ENCODE peak calls at places on chromosome 22, in five cellular contexts. Z is mammary epithelial cell, S is GM23248, L is PC-9, K is Panc1. P is an unnamed sample. For H3K4me1, the result is how much of the 10 kb centered on the place peaks cover.

GRCh38 chr22:35218079-35218478 is 39.2 kb upstream of the HMGXB4 start:
- DNase-seq in Z (peak), S (peak), L (no peak), K (no peak), P (no peak)

GRCh38 chr22:43905681-43906080 is 13.9 kb upstream of the PNPLA5 start:
- DNase-seq in Z (no peak), S (no peak), L (no peak), K (no peak), P (no peak)

GRCh38 chr22:50148991-50149721 is 21.4 kb upstream of the PANX2 start:
- DNase-seq in Z (peak), S (peak), L (peak), K (peak), P (no peak)

GRCh38 chr22:50445071-50445879 is 29.6 kb downstream of the SBF1 start:
- DNase-seq in Z (no peak), S (no peak), L (no peak), K (no peak), P (no peak)

GRCh38 chr22:36409911-36410756 is 22.4 kb upstream of the MYH9 start:
- DNase-seq in Z (peak), S (no peak), L (peak), K (no peak), P (no peak)

GRCh38 chr22:49197500-49197899 is 630.2 kb downstream of the BRD1 start:
- DNase-seq in Z (no peak), S (no peak), L (no peak), K (no peak), P (no peak)

GRCh38 chr22:35596821-35597220 is 20.3 kb downstream of the MB start:
- DNase-seq in Z (no peak), S (no peak), L (no peak), K (no peak), P (no peak)

GRCh38 chr22:50193621-50194020 is 7.2 kb upstream of the SELENOO start:
- DNase-seq in Z (no peak), S (no peak), L (no peak), K (no peak), P (no peak)

GRCh38 chr22:36510966-36511881 is 4.4 kb upstream of the FOXRED2 start:
- DNase-seq in Z (peak), S (peak), L (no peak), K (no peak), P (peak)

GRCh38 chr22:25903294-25903693 is 161.3 kb downstream of the MYO18B start:
- DNase-seq in Z (no peak), S (no peak), L (no peak), K (no peak), P (no peak)

GRCh38 chr22:50481440-50482106 is at the start of gene ADM2:
- DNase-seq in Z (no peak), S (peak), L (no peak), K (no peak), P (no peak)

GRCh38 chr22:35337932-35338331 is 38.2 kb downstream of the TOM1 start:
- DNase-seq in Z (no peak), S (peak), L (no peak), K (no peak), P (no peak)

GRCh38 chr22:38104084-38104483 is 6.4 kb downstream of the BAIAP2L2 start:
- DNase-seq in Z (no peak), S (peak), L (no peak), K (no peak), P (no peak)

GRCh38 chr22:37484115-37485005 is 1.8 kb downstream of the MFNG start:
- DNase-seq in Z (no peak), S (no peak), L (no peak), K (no peak), P (no peak)

GRCh38 chr22:36796629-36797175 is 20.1 kb downstream of the PVALB start:
- DNase-seq in Z (no peak), S (no peak), L (no peak), K (no peak), P (no peak)

GRCh38 chr22:49372530-49373288 is 455.0 kb downstream of the BRD1 start:
- DNase-seq in Z (no peak), S (peak), L (peak), K (no peak), P (no peak)

GRCh38 chr22:43911351-43911750 is 12.3 kb upstream of the PNPLA3 start:
- DNase-seq in Z (no peak), S (no peak), L (no peak), K (no peak), P (no peak)

GRCh38 chr22:30876925-30877553 is 91.5 kb downstream of the MORC2 start:
- DNase-seq in Z (no peak), S (peak), L (no peak), K (no peak), P (no peak)

GRCh38 chr22:35997438-35997837 is 31.2 kb downstream of the RBFOX2 start:
- DNase-seq in Z (no peak), S (no peak), L (no peak), K (no peak), P (no peak)

GRCh38 chr22:49686495-49687219 is 141.0 kb downstream of the BRD1 start:
- DNase-seq in Z (no peak), S (no peak), L (no peak), K (no peak), P (no peak)

GRCh38 chr22:36280379-36280778 is 27.4 kb downstream of the APOL1 start:
- DNase-seq in Z (no peak), S (no peak), L (peak), K (no peak), P (no peak)

GRCh38 chr22:41057076-41057475 is 35.3 kb upstream of the EP300 start:
- DNase-seq in Z (no peak), S (no peak), L (no peak), K (no peak), P (no peak)

GRCh38 chr22:44616882-44617655 is 84.9 kb upstream of the PRR5 start:
- DNase-seq in Z (no peak), S (peak), L (no peak), K (no peak), P (no peak)

DNA sequence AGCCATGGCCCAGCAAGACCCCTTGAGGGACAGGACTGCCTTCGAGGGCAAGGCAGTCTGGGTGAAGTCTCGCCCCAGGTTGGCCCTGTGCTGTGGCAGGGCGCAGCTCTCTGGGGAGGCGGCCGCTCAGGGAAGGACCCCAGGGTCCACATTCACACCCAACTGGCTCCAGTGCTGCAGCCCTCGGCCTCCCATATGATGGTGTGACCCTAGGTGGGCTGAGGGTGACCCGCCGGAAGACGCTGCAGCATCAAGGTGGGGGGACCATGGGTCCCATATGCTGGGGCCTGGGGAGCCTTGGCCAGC is 28.0 kb upstream of the CCDC188 start:
- DNase-seq in Z (no peak), S (no peak), L (no peak), K (no peak), P (no peak)
- H3K27ac ChIP-seq in Z (no peak), S (no peak), L (no peak), K (no peak), P (no peak)

GRCh38 chr22:20435436-20436308 is 2.0 kb downstream of the SCARF2 start:
- DNase-seq in Z (no peak), S (no peak), L (no peak), K (no peak), P (no peak)

GRCh38 chr22:20433686-20434241 is 3.9 kb downstream of the SCARF2 start:
- DNase-seq in Z (no peak), S (no peak), L (no peak), K (no peak), P (no peak)

GRCh38 chr22:20434264-20434751 is 3.3 kb downstream of the SCARF2 start:
- DNase-seq in Z (no peak), S (no peak), L (no peak), K (no peak), P (no peak)

GRCh38 chr22:20433191-20433590 is 4.4 kb downstream of the SCARF2 start:
- DNase-seq in Z (no peak), S (no peak), L (no peak), K (no peak), P (no peak)

GRCh38 chr22:20434773-20435172 is 2.9 kb downstream of the SCARF2 start:
- DNase-seq in Z (no peak), S (no peak), L (no peak), K (no peak), P (no peak)
- H3K4me1 ChIP-seq in Z (under half), S (under half), L (under half), K (under half), P (under half)

GRCh38 chr22:29379258-29379657 is 9.1 kb downstream of the AP1B1 start:
- DNase-seq in Z (no peak), S (no peak), L (no peak), K (no peak), P (no peak)

GRCh38 chr22:29380032-29380781 is 8.2 kb downstream of the AP1B1 start:
- DNase-seq in Z (peak), S (peak), L (peak), K (no peak), P (no peak)

GRCh38 chr22:29377979-29378378 is 10.4 kb downstream of the AP1B1 start:
- DNase-seq in Z (peak), S (no peak), L (peak), K (no peak), P (no peak)

GRCh38 chr22:29370556-29370955 is 17.8 kb downstream of the AP1B1 start:
- DNase-seq in Z (no peak), S (no peak), L (no peak), K (no peak), P (no peak)

GRCh38 chr22:29375436-29376076 is 12.8 kb downstream of the AP1B1 start:
- DNase-seq in Z (no peak), S (no peak), L (no peak), K (no peak), P (no peak)
- H3K27ac ChIP-seq in Z (peak), S (no peak), L (peak), K (no peak), P (no peak)

DNA sequence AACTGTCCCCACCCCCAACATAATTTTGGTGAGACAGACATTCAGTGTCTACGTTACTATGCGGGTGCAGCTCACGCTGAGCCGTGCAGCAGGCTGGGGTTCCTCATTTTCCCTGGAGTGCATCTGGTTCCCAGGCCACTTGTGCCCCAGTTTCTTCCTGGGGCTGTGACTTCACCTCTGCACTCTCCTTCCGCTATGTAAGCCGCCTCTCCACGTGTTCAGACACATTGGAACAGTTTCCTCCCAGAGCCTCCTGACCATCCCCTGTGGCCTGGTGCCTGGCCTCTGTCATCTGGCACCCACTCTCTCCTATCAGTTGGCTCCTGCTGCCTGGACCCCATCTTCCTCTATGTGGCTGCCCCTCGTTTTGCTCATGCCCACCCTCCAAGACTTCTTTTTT is 46.2 kb upstream of the A4GALT start:
- DNase-seq in Z (no peak), S (no peak), L (no peak), K (no peak), P (no peak)
- H3K4me1 ChIP-seq in Z (under half), S (under half), L (under half), K (under half), P (under half)

GRCh38 chr22:46617250-46618103 is 2.7 kb upstream of the GRAMD4 start:
- DNase-seq in Z (no peak), S (peak), L (no peak), K (no peak), P (no peak)
- H3K27ac ChIP-seq in Z (no peak), S (no peak), L (no peak), K (no peak), P (no peak)

DNA sequence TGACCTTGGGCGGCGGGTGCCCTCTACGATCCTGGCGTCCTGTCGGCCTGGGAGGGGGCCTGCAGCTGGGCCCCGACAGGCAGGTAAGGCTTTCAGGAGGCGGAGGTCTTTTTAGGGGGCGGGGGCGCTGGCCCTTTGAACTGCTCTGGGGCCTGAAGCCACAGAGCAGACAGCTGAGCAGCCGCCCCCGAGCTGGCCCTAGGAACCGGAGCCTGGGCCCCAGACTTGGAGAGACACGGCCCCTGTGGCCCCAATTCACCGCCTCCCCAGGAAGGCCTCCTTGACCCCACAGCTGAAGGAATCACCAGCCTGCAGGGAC is 549 bp upstream of the CERK start:
- DNase-seq in Z (no peak), S (no peak), L (no peak), K (no peak), P (no peak)
- H3K4me1 ChIP-seq in Z (under half), S (under half), L (half or more), K (under half), P (under half)

DNA sequence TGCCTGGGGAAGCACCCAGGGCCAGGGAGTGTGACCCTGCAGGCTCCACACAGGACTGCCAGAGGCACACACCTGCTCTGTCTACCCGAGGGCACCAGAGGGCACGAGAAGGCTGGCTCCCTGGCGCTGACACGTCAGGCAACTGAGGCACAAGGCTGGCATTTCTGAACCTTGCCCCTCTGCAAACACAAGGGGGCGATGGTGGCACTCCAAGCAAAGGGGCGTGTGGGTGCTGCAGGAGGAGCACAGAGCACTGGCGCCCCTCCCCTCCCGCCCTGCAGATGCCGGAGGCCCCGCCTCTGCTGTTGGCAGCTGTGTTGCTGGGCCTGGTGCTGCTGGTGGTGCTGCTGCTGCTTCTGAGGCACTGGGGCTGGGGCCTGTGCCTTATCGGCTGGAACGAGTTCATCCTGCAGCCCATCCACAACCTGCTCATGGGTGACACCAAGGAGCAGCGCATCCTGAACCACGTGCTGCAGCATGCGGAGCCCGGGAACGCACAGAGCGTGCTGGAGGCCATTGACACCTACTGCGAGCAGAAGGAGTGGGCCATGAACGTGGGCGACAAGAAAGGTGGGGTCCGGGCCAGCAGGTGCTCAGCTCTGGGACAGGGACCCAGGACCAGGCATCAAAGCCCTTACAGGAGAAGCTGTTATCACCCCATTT is 20.8 kb upstream of the TXNRD2 start:
- DNase-seq in Z (peak), S (peak), L (peak), K (no peak), P (peak)
- H3K27ac ChIP-seq in Z (peak), S (no peak), L (peak), K (no peak), P (no peak)

DNA sequence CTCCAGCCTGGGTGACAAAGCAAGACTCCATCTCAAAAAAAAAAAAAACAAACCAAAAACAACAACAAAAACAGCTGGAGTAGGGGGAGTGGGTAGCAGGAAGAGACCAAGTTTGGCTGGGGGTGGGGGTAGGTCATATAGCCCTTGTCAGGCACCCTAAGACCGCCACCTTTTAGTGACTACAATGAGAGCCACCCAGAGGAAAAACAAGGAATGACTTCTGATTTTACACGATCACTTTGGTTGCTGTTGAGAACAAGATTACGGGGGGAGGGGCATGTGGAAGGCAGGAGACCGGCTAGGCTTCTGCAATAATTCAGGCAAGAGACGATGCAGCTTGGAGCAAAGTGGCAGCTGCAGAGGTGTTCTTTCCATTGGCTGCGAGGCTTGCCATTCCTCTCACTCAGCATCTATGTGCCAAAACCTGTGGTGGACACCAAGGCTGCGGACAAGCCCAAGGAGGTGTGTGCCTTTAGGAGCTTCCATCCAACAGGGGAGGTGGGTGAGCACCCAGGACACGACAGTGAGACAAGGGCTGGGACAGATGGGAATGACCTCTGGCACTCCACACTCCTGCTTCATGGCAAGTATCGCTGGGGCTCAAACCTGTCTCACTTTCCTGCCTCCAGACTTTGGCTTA is 1.7 kb downstream of the RPS19BP1 start:
- DNase-seq in Z (no peak), S (peak), L (peak), K (no peak), P (no peak)
- H3K4me1 ChIP-seq in Z (under half), S (under half), L (under half), K (under half), P (under half)

GRCh38 chr22:46887978-46888377 is 125.5 kb downstream of the TBC1D22A start:
- DNase-seq in Z (no peak), S (no peak), L (no peak), K (no peak), P (no peak)

GRCh38 chr22:46881373-46882118 is 119.1 kb downstream of the TBC1D22A start:
- DNase-seq in Z (peak), S (peak), L (no peak), K (no peak), P (no peak)

GRCh38 chr22:46879083-46879482 is 116.6 kb downstream of the TBC1D22A start:
- DNase-seq in Z (no peak), S (no peak), L (peak), K (no peak), P (no peak)

GRCh38 chr22:46883547-46883946 is 121.1 kb downstream of the TBC1D22A start:
- DNase-seq in Z (no peak), S (no peak), L (no peak), K (no peak), P (no peak)

GRCh38 chr22:46884365-46884764 is 121.9 kb downstream of the TBC1D22A start:
- DNase-seq in Z (no peak), S (no peak), L (no peak), K (no peak), P (no peak)
- H3K27ac ChIP-seq in Z (no peak), S (no peak), L (no peak), K (no peak), P (no peak)

GRCh38 chr22:23262474-23263332 is 82.4 kb downstream of the BCR start:
- DNase-seq in Z (no peak), S (no peak), L (no peak), K (no peak), P (no peak)

GRCh38 chr22:23265389-23265700 is 85.0 kb downstream of the BCR start:
- DNase-seq in Z (no peak), S (no peak), L (no peak), K (no peak), P (no peak)

GRCh38 chr22:23266780-23267179 is 86.5 kb downstream of the BCR start:
- DNase-seq in Z (no peak), S (no peak), L (no peak), K (no peak), P (no peak)

GRCh38 chr22:23263651-23264555 is 83.6 kb downstream of the BCR start:
- DNase-seq in Z (peak), S (no peak), L (no peak), K (no peak), P (no peak)

GRCh38 chr22:23264610-23265388 is 84.5 kb downstream of the BCR start:
- DNase-seq in Z (no peak), S (no peak), L (peak), K (no peak), P (no peak)
- H3K4me1 ChIP-seq in Z (under half), S (under half), L (under half), K (under half), P (under half)